ENCODE peak calls at places on chromosomes 6 and 20, in nine cellular contexts. One of them, this sample, is unnamed.

GRCh38 chr20:8156603-8157079 is 24.6 kb downstream of the PLCB1 start:
- DNase-seq in lung: no peak
- DNase-seq in PC-9: peak
- DNase-seq in CD8-positive, alpha-beta T cell: no peak
- DNase-seq in ovary: no peak
- DNase-seq in kidney: no peak
- DNase-seq in HFFc6: peak
- DNase-seq in fibroblast of the aortic adventitia: peak
- DNase-seq in progenitor cell of endocrine pancreas: no peak
- DNase-seq in this sample: peak

GRCh38 chr20:32522775-32523612 is 62.1 kb downstream of the NOL4L start:
- DNase-seq in lung: no peak
- DNase-seq in PC-9: peak
- DNase-seq in CD8-positive, alpha-beta T cell: no peak
- DNase-seq in ovary: no peak
- DNase-seq in kidney: peak
- DNase-seq in HFFc6: peak
- DNase-seq in fibroblast of the aortic adventitia: no peak
- DNase-seq in progenitor cell of endocrine pancreas: no peak
- DNase-seq in this sample: no peak

GRCh38 chr6:10526156-10526555 is 5.0 kb downstream of the GCNT2 start:
- DNase-seq in lung: no peak
- DNase-seq in PC-9: no peak
- DNase-seq in CD8-positive, alpha-beta T cell: no peak
- DNase-seq in ovary: no peak
- DNase-seq in kidney: no peak
- DNase-seq in HFFc6: no peak
- DNase-seq in fibroblast of the aortic adventitia: no peak
- DNase-seq in progenitor cell of endocrine pancreas: no peak
- DNase-seq in this sample: no peak

GRCh38 chr6:33029297-33030184 is 20.1 kb upstream of the HLA-DOA start:
- DNase-seq in lung: peak
- DNase-seq in PC-9: no peak
- DNase-seq in CD8-positive, alpha-beta T cell: no peak
- DNase-seq in ovary: no peak
- DNase-seq in kidney: no peak
- DNase-seq in HFFc6: no peak
- DNase-seq in fibroblast of the aortic adventitia: peak
- DNase-seq in progenitor cell of endocrine pancreas: no peak
- DNase-seq in this sample: no peak

GRCh38 chr6:148240463-148240845 is 102.2 kb upstream of the SASH1 start:
- DNase-seq in lung: no peak
- DNase-seq in PC-9: no peak
- DNase-seq in CD8-positive, alpha-beta T cell: no peak
- DNase-seq in ovary: no peak
- DNase-seq in kidney: no peak
- DNase-seq in HFFc6: peak
- DNase-seq in fibroblast of the aortic adventitia: peak
- DNase-seq in progenitor cell of endocrine pancreas: no peak
- DNase-seq in this sample: no peak

GRCh38 chr20:51628533-51629398 is 86.2 kb upstream of the NFATC2 start:
- DNase-seq in lung: no peak
- DNase-seq in PC-9: no peak
- DNase-seq in CD8-positive, alpha-beta T cell: no peak
- DNase-seq in ovary: no peak
- DNase-seq in kidney: no peak
- DNase-seq in HFFc6: peak
- DNase-seq in fibroblast of the aortic adventitia: peak
- DNase-seq in progenitor cell of endocrine pancreas: no peak
- DNase-seq in this sample: no peak

GRCh38 chr6:146884728-146885127 is 286.0 kb downstream of the ADGB start:
- DNase-seq in lung: no peak
- DNase-seq in PC-9: no peak
- DNase-seq in CD8-positive, alpha-beta T cell: no peak
- DNase-seq in ovary: no peak
- DNase-seq in kidney: no peak
- DNase-seq in HFFc6: no peak
- DNase-seq in fibroblast of the aortic adventitia: no peak
- DNase-seq in progenitor cell of endocrine pancreas: no peak
- DNase-seq in this sample: no peak

GRCh38 chr20:62861732-62862336 is at the start of gene TCFL5:
- DNase-seq in lung: peak
- DNase-seq in PC-9: peak
- DNase-seq in CD8-positive, alpha-beta T cell: peak
- DNase-seq in ovary: peak
- DNase-seq in kidney: peak
- DNase-seq in HFFc6: peak
- DNase-seq in fibroblast of the aortic adventitia: peak
- DNase-seq in progenitor cell of endocrine pancreas: peak
- DNase-seq in this sample: peak

GRCh38 chr6:158233214-158233795 is 65.2 kb downstream of the GTF2H5 start:
- DNase-seq in lung: no peak
- DNase-seq in PC-9: no peak
- DNase-seq in CD8-positive, alpha-beta T cell: no peak
- DNase-seq in ovary: no peak
- DNase-seq in kidney: no peak
- DNase-seq in HFFc6: no peak
- DNase-seq in fibroblast of the aortic adventitia: no peak
- DNase-seq in progenitor cell of endocrine pancreas: no peak
- DNase-seq in this sample: no peak

GRCh38 chr6:73134588-73134987 is 90.7 kb downstream of the KHDC1L start:
- DNase-seq in lung: no peak
- DNase-seq in PC-9: no peak
- DNase-seq in CD8-positive, alpha-beta T cell: no peak
- DNase-seq in ovary: no peak
- DNase-seq in kidney: no peak
- DNase-seq in HFFc6: peak
- DNase-seq in fibroblast of the aortic adventitia: peak
- DNase-seq in progenitor cell of endocrine pancreas: peak
- DNase-seq in this sample: peak

GRCh38 chr6:33190504-33191107 is 1.7 kb downstream of the COL11A2 start:
- DNase-seq in lung: no peak
- DNase-seq in PC-9: no peak
- DNase-seq in CD8-positive, alpha-beta T cell: no peak
- DNase-seq in ovary: no peak
- DNase-seq in kidney: peak
- DNase-seq in HFFc6: no peak
- DNase-seq in fibroblast of the aortic adventitia: no peak
- DNase-seq in progenitor cell of endocrine pancreas: no peak
- DNase-seq in this sample: no peak

GRCh38 chr6:2876210-2877056 is 26.7 kb downstream of the SERPINB9 start:
- DNase-seq in lung: peak
- DNase-seq in PC-9: peak
- DNase-seq in CD8-positive, alpha-beta T cell: peak
- DNase-seq in ovary: peak
- DNase-seq in kidney: peak
- DNase-seq in HFFc6: peak
- DNase-seq in fibroblast of the aortic adventitia: peak
- DNase-seq in progenitor cell of endocrine pancreas: no peak
- DNase-seq in this sample: no peak

GRCh38 chr6:152583888-152584287 is 53.3 kb downstream of the SYNE1 start:
- DNase-seq in lung: no peak
- DNase-seq in PC-9: no peak
- DNase-seq in CD8-positive, alpha-beta T cell: no peak
- DNase-seq in ovary: no peak
- DNase-seq in kidney: no peak
- DNase-seq in HFFc6: no peak
- DNase-seq in fibroblast of the aortic adventitia: no peak
- DNase-seq in progenitor cell of endocrine pancreas: no peak
- DNase-seq in this sample: no peak

GRCh38 chr20:34578521-34579147 is 20.1 kb downstream of the MAP1LC3A start:
- DNase-seq in lung: no peak
- DNase-seq in PC-9: no peak
- DNase-seq in CD8-positive, alpha-beta T cell: no peak
- DNase-seq in ovary: no peak
- DNase-seq in kidney: no peak
- DNase-seq in HFFc6: no peak
- DNase-seq in fibroblast of the aortic adventitia: no peak
- DNase-seq in progenitor cell of endocrine pancreas: no peak
- DNase-seq in this sample: no peak

GRCh38 chr6:140226637-140227036 is 852.2 kb upstream of the CITED2 start:
- DNase-seq in lung: no peak
- DNase-seq in PC-9: no peak
- DNase-seq in CD8-positive, alpha-beta T cell: no peak
- DNase-seq in ovary: no peak
- DNase-seq in kidney: no peak
- DNase-seq in HFFc6: no peak
- DNase-seq in fibroblast of the aortic adventitia: no peak
- DNase-seq in progenitor cell of endocrine pancreas: no peak
- DNase-seq in this sample: no peak

DNA sequence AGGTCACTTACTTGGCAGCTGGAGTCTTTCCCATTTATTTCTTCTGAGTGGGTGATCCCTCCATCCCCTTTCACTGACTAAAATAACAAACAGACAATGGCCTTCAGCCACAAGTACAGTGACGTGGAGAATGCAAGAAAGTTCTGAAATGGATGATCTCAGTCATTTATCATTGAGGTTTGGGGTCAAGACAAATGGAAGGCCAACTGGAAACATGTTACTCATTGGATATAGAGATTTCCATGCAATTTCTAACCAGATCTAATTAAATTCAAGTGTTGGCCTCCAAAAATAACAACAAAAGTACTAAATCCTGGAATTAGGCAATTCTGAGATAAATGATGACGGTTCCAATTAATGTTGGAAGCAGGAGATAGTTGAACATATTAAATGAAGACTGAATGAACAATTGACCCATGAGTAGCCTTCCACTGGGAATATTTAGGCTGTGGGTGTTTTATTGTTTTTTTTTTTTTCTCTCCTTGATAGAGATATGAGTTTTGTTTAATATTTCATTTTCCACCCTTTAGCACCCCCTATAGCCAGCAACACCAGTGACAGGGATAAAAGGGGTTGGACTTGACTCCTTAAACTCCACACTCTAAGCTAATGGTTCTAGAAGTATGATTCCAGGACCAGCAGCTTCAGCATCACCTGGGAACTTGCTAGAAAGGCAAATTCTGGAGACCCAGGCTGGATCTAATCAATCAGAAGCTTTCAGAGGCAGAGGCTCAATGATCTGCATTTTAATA is 112.8 kb downstream of the BCAS1 start:
- DNase-seq in lung: no peak
- DNase-seq in PC-9: no peak
- DNase-seq in CD8-positive, alpha-beta T cell: no peak
- DNase-seq in ovary: no peak
- DNase-seq in kidney: no peak
- DNase-seq in HFFc6: no peak
- DNase-seq in fibroblast of the aortic adventitia: peak
- DNase-seq in progenitor cell of endocrine pancreas: no peak
- DNase-seq in this sample: no peak
- TF ChIP-seq CTCF in lung: no peak
- TF ChIP-seq CTCF in PC-9: peak
- TF ChIP-seq CTCF in CD8-positive, alpha-beta T cell: no peak
- TF ChIP-seq CTCF in ovary: no peak
- TF ChIP-seq CTCF in kidney: no peak
- TF ChIP-seq CTCF in HFFc6: peak
- TF ChIP-seq CTCF in fibroblast of the aortic adventitia: peak
- TF ChIP-seq CTCF in progenitor cell of endocrine pancreas: no peak
- TF ChIP-seq CTCF in this sample: peak

DNA sequence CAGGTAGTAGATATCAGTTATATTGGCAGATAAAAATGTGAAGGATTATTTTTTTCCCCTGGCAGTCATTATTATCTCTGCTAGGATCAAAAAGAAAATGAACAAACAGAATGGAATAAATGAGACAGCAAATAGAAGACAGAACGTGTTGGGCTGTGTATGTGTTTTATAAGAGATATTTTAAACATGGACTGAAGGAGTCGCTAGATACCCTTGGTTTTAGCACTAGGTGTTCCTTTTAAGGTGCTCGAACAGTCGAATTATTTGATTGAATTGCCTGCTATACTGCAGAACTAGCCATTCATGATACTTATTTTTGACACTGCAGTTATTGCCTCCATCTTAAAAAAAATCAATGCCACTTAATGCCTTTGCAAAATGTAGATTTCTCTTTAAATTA is 3.7 kb downstream of the GRIK2 start:
- DNase-seq in lung: no peak
- DNase-seq in PC-9: no peak
- DNase-seq in CD8-positive, alpha-beta T cell: no peak
- DNase-seq in ovary: no peak
- DNase-seq in kidney: no peak
- DNase-seq in HFFc6: no peak
- DNase-seq in fibroblast of the aortic adventitia: peak
- DNase-seq in progenitor cell of endocrine pancreas: no peak
- DNase-seq in this sample: no peak
- TF ChIP-seq CTCF in lung: no peak
- TF ChIP-seq CTCF in PC-9: peak
- TF ChIP-seq CTCF in CD8-positive, alpha-beta T cell: no peak
- TF ChIP-seq CTCF in ovary: no peak
- TF ChIP-seq CTCF in kidney: no peak
- TF ChIP-seq CTCF in HFFc6: peak
- TF ChIP-seq CTCF in fibroblast of the aortic adventitia: no peak
- TF ChIP-seq CTCF in progenitor cell of endocrine pancreas: peak
- TF ChIP-seq CTCF in this sample: no peak

GRCh38 chr6:163867518-163868292 is 453.2 kb downstream of the QKI start:
- DNase-seq in lung: no peak
- DNase-seq in PC-9: no peak
- DNase-seq in CD8-positive, alpha-beta T cell: no peak
- DNase-seq in ovary: no peak
- DNase-seq in kidney: peak
- DNase-seq in HFFc6: no peak
- DNase-seq in fibroblast of the aortic adventitia: no peak
- DNase-seq in progenitor cell of endocrine pancreas: no peak
- DNase-seq in this sample: no peak
- TF ChIP-seq CTCF in lung: no peak
- TF ChIP-seq CTCF in PC-9: no peak
- TF ChIP-seq CTCF in CD8-positive, alpha-beta T cell: no peak
- TF ChIP-seq CTCF in ovary: no peak
- TF ChIP-seq CTCF in kidney: no peak
- TF ChIP-seq CTCF in HFFc6: no peak
- TF ChIP-seq CTCF in fibroblast of the aortic adventitia: no peak
- TF ChIP-seq CTCF in progenitor cell of endocrine pancreas: no peak
- TF ChIP-seq CTCF in this sample: no peak

GRCh38 chr20:47677314-47678129 is 107.8 kb downstream of the SULF2 start:
- DNase-seq in lung: no peak
- DNase-seq in PC-9: no peak
- DNase-seq in CD8-positive, alpha-beta T cell: peak
- DNase-seq in ovary: peak
- DNase-seq in kidney: peak
- DNase-seq in HFFc6: no peak
- DNase-seq in fibroblast of the aortic adventitia: no peak
- DNase-seq in progenitor cell of endocrine pancreas: peak
- DNase-seq in this sample: peak

GRCh38 chr20:47679462-47679861 is 105.8 kb downstream of the SULF2 start:
- DNase-seq in lung: no peak
- DNase-seq in PC-9: no peak
- DNase-seq in CD8-positive, alpha-beta T cell: no peak
- DNase-seq in ovary: no peak
- DNase-seq in kidney: peak
- DNase-seq in HFFc6: no peak
- DNase-seq in fibroblast of the aortic adventitia: no peak
- DNase-seq in progenitor cell of endocrine pancreas: no peak
- DNase-seq in this sample: no peak

GRCh38 chr20:47676912-47677311 is 108.4 kb downstream of the SULF2 start:
- DNase-seq in lung: no peak
- DNase-seq in PC-9: no peak
- DNase-seq in CD8-positive, alpha-beta T cell: no peak
- DNase-seq in ovary: no peak
- DNase-seq in kidney: peak
- DNase-seq in HFFc6: no peak
- DNase-seq in fibroblast of the aortic adventitia: no peak
- DNase-seq in progenitor cell of endocrine pancreas: no peak
- DNase-seq in this sample: no peak

GRCh38 chr20:47678536-47678935 is 106.7 kb downstream of the SULF2 start:
- DNase-seq in lung: no peak
- DNase-seq in PC-9: no peak
- DNase-seq in CD8-positive, alpha-beta T cell: no peak
- DNase-seq in ovary: peak
- DNase-seq in kidney: peak
- DNase-seq in HFFc6: no peak
- DNase-seq in fibroblast of the aortic adventitia: no peak
- DNase-seq in progenitor cell of endocrine pancreas: no peak
- DNase-seq in this sample: no peak

GRCh38 chr20:47678130-47678453 is 107.2 kb downstream of the SULF2 start:
- DNase-seq in lung: no peak
- DNase-seq in PC-9: no peak
- DNase-seq in CD8-positive, alpha-beta T cell: no peak
- DNase-seq in ovary: peak
- DNase-seq in kidney: no peak
- DNase-seq in HFFc6: no peak
- DNase-seq in fibroblast of the aortic adventitia: no peak
- DNase-seq in progenitor cell of endocrine pancreas: no peak
- DNase-seq in this sample: no peak
- TF ChIP-seq CTCF in lung: no peak
- TF ChIP-seq CTCF in PC-9: no peak
- TF ChIP-seq CTCF in CD8-positive, alpha-beta T cell: no peak
- TF ChIP-seq CTCF in ovary: no peak
- TF ChIP-seq CTCF in kidney: no peak
- TF ChIP-seq CTCF in HFFc6: peak
- TF ChIP-seq CTCF in fibroblast of the aortic adventitia: no peak
- TF ChIP-seq CTCF in progenitor cell of endocrine pancreas: no peak
- TF ChIP-seq CTCF in this sample: no peak